ENCODE peak calls at places on chromosomes 5 and 9, in four cellular contexts. One of them, this sample, is unnamed. For H3K4me1, the result is how much of the 10 kb centered on the place peaks cover.

GRCh38 chr5:153517105-153517700 is 26.7 kb downstream of the GRIA1 start:
- DNase-seq in SK-N-SH: peak
- DNase-seq in suprapubic skin: no peak
- DNase-seq in transverse colon: no peak
- DNase-seq in this sample: no peak

GRCh38 chr9:137114613-137115393 is at the start of gene DPP7:
- DNase-seq in SK-N-SH: peak
- DNase-seq in suprapubic skin: peak
- DNase-seq in transverse colon: peak
- DNase-seq in this sample: peak

GRCh38 chr9:128055222-128056040 is 11.7 kb downstream of the NAIF1 start:
- DNase-seq in SK-N-SH: no peak
- DNase-seq in suprapubic skin: peak
- DNase-seq in transverse colon: peak
- DNase-seq in this sample: no peak

GRCh38 chr9:123111977-123112869 is 78.8 kb downstream of the GPR21 start:
- DNase-seq in SK-N-SH: no peak
- DNase-seq in suprapubic skin: no peak
- DNase-seq in transverse colon: no peak
- DNase-seq in this sample: no peak

GRCh38 chr5:113162770-113163169 is 186.2 kb downstream of the DCP2 start:
- DNase-seq in SK-N-SH: no peak
- DNase-seq in suprapubic skin: no peak
- DNase-seq in transverse colon: no peak
- DNase-seq in this sample: no peak

GRCh38 chr5:56095579-56096102 is 100.9 kb upstream of the IL6ST start:
- DNase-seq in SK-N-SH: no peak
- DNase-seq in suprapubic skin: no peak
- DNase-seq in transverse colon: no peak
- DNase-seq in this sample: no peak

GRCh38 chr9:136012651-136013050 is 51.5 kb upstream of the UBAC1 start:
- DNase-seq in SK-N-SH: peak
- DNase-seq in suprapubic skin: no peak
- DNase-seq in transverse colon: peak
- DNase-seq in this sample: no peak

GRCh38 chr9:129309041-129309430 is 131.0 kb upstream of the IER5L start:
- DNase-seq in SK-N-SH: no peak
- DNase-seq in suprapubic skin: peak
- DNase-seq in transverse colon: no peak
- DNase-seq in this sample: peak

GRCh38 chr9:94872921-94873511 is 146.5 kb downstream of the AOPEP start:
- DNase-seq in SK-N-SH: peak
- DNase-seq in suprapubic skin: no peak
- DNase-seq in transverse colon: no peak
- DNase-seq in this sample: no peak

GRCh38 chr9:114372971-114373591 is 14.7 kb downstream of the AKNA start:
- DNase-seq in SK-N-SH: no peak
- DNase-seq in suprapubic skin: no peak
- DNase-seq in transverse colon: peak
- DNase-seq in this sample: peak

GRCh38 chr5:72503888-72504491 is 3.2 kb downstream of the ZNF366 start:
- DNase-seq in SK-N-SH: no peak
- DNase-seq in suprapubic skin: no peak
- DNase-seq in transverse colon: no peak
- DNase-seq in this sample: peak

GRCh38 chr9:108184941-108185340 is 670.8 kb downstream of the ACTL7B start:
- DNase-seq in SK-N-SH: no peak
- DNase-seq in suprapubic skin: no peak
- DNase-seq in transverse colon: peak
- DNase-seq in this sample: no peak

GRCh38 chr5:120516799-120517198 is 52.7 kb downstream of the PRR16 start:
- DNase-seq in SK-N-SH: no peak
- DNase-seq in suprapubic skin: no peak
- DNase-seq in transverse colon: no peak
- DNase-seq in this sample: no peak

GRCh38 chr5:120510098-120510634 is 46.1 kb downstream of the PRR16 start:
- DNase-seq in SK-N-SH: no peak
- DNase-seq in suprapubic skin: no peak
- DNase-seq in transverse colon: no peak
- DNase-seq in this sample: no peak

GRCh38 chr5:120510994-120511686 is 47.0 kb downstream of the PRR16 start:
- DNase-seq in SK-N-SH: peak
- DNase-seq in suprapubic skin: no peak
- DNase-seq in transverse colon: no peak
- DNase-seq in this sample: no peak

GRCh38 chr5:120512068-120512467 is 48.0 kb downstream of the PRR16 start:
- DNase-seq in SK-N-SH: no peak
- DNase-seq in suprapubic skin: no peak
- DNase-seq in transverse colon: no peak
- DNase-seq in this sample: no peak

DNA sequence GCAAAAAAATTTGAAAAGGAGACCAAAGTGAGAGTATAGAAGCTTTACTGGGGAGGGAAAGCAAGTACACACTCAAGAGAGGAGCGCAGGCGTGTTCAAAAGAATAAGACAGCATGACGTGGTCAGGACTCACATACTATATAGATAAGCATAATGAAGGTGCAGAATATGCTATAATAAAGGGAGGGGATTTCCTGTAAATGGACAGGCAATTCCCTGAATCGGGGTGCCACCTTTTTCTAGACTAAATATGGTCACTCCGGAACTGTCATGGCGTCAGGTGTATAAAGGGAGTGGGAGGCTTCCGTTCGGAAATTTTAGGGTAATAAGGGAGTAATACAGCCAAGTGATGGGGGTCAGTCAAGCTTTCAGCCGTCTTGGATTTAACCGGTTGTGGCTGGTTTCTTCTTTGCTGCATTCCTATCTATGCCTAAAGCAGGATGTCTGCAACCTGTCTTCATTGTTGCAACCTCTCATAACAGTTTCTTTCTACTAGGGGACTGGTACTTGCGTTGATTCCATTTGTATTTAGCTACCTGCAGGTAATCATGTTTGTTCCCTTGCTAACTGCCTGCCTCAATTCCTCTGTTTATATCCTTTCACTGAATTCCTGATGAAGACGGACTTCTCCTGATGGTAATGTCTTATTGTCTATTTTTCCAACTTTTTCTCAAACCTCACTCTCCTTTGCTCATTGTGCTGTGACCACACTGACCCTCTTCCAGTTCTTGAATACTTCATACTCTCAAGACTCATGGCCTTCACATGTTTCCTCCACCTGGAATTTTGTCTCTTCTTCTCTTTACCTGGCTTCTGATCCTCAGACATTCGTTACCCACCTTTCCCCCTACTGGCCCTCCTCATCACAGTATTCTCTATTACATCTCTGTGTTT is 48.9 kb downstream of the PRR16 start:
- DNase-seq in SK-N-SH: no peak
- DNase-seq in suprapubic skin: no peak
- DNase-seq in transverse colon: no peak
- DNase-seq in this sample: no peak
- TF ChIP-seq EP300 in SK-N-SH: no peak
- TF ChIP-seq EP300 in suprapubic skin: no peak
- TF ChIP-seq EP300 in transverse colon: no peak
- TF ChIP-seq EP300 in this sample: no peak

GRCh38 chr9:93298498-93299417 is 114.8 kb downstream of the WNK2 start:
- DNase-seq in SK-N-SH: peak
- DNase-seq in suprapubic skin: peak
- DNase-seq in transverse colon: no peak
- DNase-seq in this sample: peak
- H3K4me1 ChIP-seq in SK-N-SH: under half
- H3K4me1 ChIP-seq in suprapubic skin: under half
- H3K4me1 ChIP-seq in transverse colon: under half
- H3K4me1 ChIP-seq in this sample: under half

DNA sequence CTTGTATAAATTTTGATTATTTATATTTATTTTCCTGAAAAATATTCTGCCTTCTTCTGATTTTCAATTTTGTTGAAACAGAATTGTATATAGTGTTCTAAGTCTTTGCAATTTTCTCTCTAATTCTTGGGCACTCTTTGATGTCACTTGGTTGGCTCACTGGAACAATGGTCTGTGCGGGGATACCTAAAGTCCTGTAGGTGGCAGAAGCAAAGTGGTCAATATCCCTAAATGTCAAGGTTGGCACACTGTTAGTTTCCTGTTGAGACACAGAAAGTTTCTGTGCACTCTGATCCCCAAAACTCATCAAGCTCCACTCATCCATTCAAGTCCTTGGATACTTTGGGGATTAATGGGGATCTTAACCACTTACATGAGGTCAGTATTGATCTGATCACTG is 480.8 kb upstream of the CCNG1 start:
- DNase-seq in SK-N-SH: no peak
- DNase-seq in suprapubic skin: no peak
- DNase-seq in transverse colon: no peak
- DNase-seq in this sample: no peak
- TF ChIP-seq CTCF in SK-N-SH: no peak
- TF ChIP-seq CTCF in suprapubic skin: no peak
- TF ChIP-seq CTCF in transverse colon: no peak
- TF ChIP-seq CTCF in this sample: no peak

GRCh38 chr9:10048994-10049393 is 563.8 kb downstream of the PTPRD start:
- DNase-seq in SK-N-SH: no peak
- DNase-seq in suprapubic skin: no peak
- DNase-seq in transverse colon: no peak
- DNase-seq in this sample: no peak
- TF ChIP-seq EP300 in SK-N-SH: no peak
- TF ChIP-seq EP300 in suprapubic skin: no peak
- TF ChIP-seq EP300 in transverse colon: no peak
- TF ChIP-seq EP300 in this sample: no peak

DNA sequence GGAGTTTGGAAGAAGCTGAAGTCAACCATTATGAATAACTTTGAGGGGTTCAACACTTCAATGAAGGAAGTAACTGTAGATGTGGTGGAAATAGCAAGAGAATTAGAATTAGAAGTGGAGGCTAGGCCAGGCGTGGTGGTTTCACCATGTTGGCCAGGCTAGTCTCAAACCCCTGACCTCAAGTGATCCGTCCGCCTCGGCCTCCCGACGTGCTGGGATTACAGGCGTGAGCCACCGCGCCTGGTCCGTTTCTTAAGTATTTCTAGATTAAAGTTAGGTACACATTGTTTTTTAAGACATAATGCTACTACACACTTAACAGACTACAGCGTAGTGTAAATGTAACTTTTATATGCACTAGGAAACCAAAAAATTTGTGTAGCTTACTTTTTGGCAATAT is 14.1 kb downstream of the FNIP1 start:
- DNase-seq in SK-N-SH: no peak
- DNase-seq in suprapubic skin: no peak
- DNase-seq in transverse colon: no peak
- DNase-seq in this sample: no peak
- H3K4me1 ChIP-seq in SK-N-SH: under half
- H3K4me1 ChIP-seq in suprapubic skin: under half
- H3K4me1 ChIP-seq in transverse colon: under half
- H3K4me1 ChIP-seq in this sample: under half

GRCh38 chr9:120536094-120536493 is 43.9 kb downstream of the CDK5RAP2 start:
- DNase-seq in SK-N-SH: no peak
- DNase-seq in suprapubic skin: no peak
- DNase-seq in transverse colon: no peak
- DNase-seq in this sample: no peak
- TF ChIP-seq CTCF in SK-N-SH: no peak
- TF ChIP-seq CTCF in suprapubic skin: no peak
- TF ChIP-seq CTCF in transverse colon: no peak
- TF ChIP-seq CTCF in this sample: no peak

GRCh38 chr5:157559301-157559700 is 16.3 kb downstream of the ADAM19 start:
- DNase-seq in SK-N-SH: no peak
- DNase-seq in suprapubic skin: no peak
- DNase-seq in transverse colon: no peak
- DNase-seq in this sample: no peak
- TF ChIP-seq EP300 in SK-N-SH: no peak
- TF ChIP-seq EP300 in suprapubic skin: no peak
- TF ChIP-seq EP300 in transverse colon: no peak
- TF ChIP-seq EP300 in this sample: no peak

This sample was measured in upper lobe of left lung.